ENCODE peak calls at places on chromosomes 5 and 9, in nine cellular contexts. D is A549, O is WERI-Rb-1, R is left ventricle myocardium inferior, V is heart left ventricle, F is left lung, U is right atrium auricular region, E is cardiac muscle cell, B is PC-9. Z is an unnamed sample.

GRCh38 chr5:40955313-40955712 is 46.0 kb downstream of the C7 start:
- DNase-seq in E (no peak), F (no peak), U (no peak), O (no peak), B (no peak), V (no peak), R (no peak), D (no peak), Z (no peak)

GRCh38 chr9:97543568-97543967 is 42.1 kb downstream of the TMOD1 start:
- DNase-seq in V (no peak), U (no peak), R (no peak), F (no peak), D (peak), B (peak), O (no peak), E (no peak), Z (no peak)

GRCh38 chr9:72758944-72759343 is 193.9 kb downstream of the ALDH1A1 start:
- DNase-seq in F (no peak), U (no peak), V (no peak), R (no peak), D (no peak), O (no peak), B (no peak), E (no peak), Z (no peak)

GRCh38 chr5:18299166-18299565 is 664.9 kb downstream of the TAF11L14 start:
- DNase-seq in F (no peak), E (no peak), D (no peak), B (no peak), V (no peak), R (no peak), O (no peak), U (no peak), Z (no peak)

GRCh38 chr9:138096192-138096845 is 218.7 kb downstream of the CACNA1B start:
- DNase-seq in O (no peak), D (no peak), V (peak), R (no peak), U (no peak), B (no peak), E (no peak), F (peak), Z (peak)

GRCh38 chr5:76367623-76368366 is 35.3 kb upstream of the IQGAP2 start:
- DNase-seq in B (no peak), O (no peak), U (no peak), D (peak), V (no peak), F (no peak), E (no peak), R (no peak), Z (no peak)

GRCh38 chr9:21551401-21551800 is 69.3 kb upstream of the IFNE start:
- DNase-seq in D (no peak), U (no peak), V (no peak), R (no peak), O (no peak), B (no peak), E (no peak), F (no peak), Z (no peak)

GRCh38 chr9:113992276-113992951 is 85.7 kb downstream of the AMBP start:
- DNase-seq in B (no peak), U (no peak), E (no peak), O (no peak), V (peak), D (no peak), F (no peak), R (peak), Z (no peak)

GRCh38 chr9:78149738-78150291 is 86.1 kb upstream of the CEP78 start:
- DNase-seq in E (no peak), R (no peak), U (no peak), D (no peak), B (no peak), V (no peak), O (no peak), F (no peak), Z (no peak)

GRCh38 chr5:27511061-27511460 is 472.7 kb upstream of the CDH9 start:
- DNase-seq in D (no peak), B (no peak), O (no peak), U (no peak), V (no peak), R (no peak), F (no peak), E (no peak), Z (no peak)

GRCh38 chr9:16191691-16192402 is 639.0 kb downstream of the CCDC171 start:
- DNase-seq in B (peak), R (peak), U (peak), V (peak), F (peak), E (peak), O (peak), D (peak), Z (peak)

GRCh38 chr9:115992834-115993233 is 160.8 kb upstream of the PAPPA start:
- DNase-seq in O (no peak), F (no peak), V (no peak), U (no peak), E (no peak), B (no peak), R (no peak), D (peak), Z (no peak)

GRCh38 chr5:118733394-118733793 is 255.0 kb downstream of the DTWD2 start:
- DNase-seq in B (no peak), V (no peak), E (no peak), O (no peak), F (no peak), R (no peak), D (no peak), U (no peak), Z (no peak)

GRCh38 chr9:17135578-17135904 is 701 bp downstream of the CNTLN start:
- DNase-seq in V (no peak), U (no peak), R (no peak), D (no peak), E (no peak), B (no peak), F (no peak), O (no peak), Z (no peak)

GRCh38 chr9:81861644-81862043 is 66.6 kb upstream of the SPATA31D4 start:
- DNase-seq in V (no peak), E (no peak), F (no peak), D (no peak), O (no peak), R (no peak), U (no peak), B (no peak), Z (no peak)

GRCh38 chr9:129669946-129670345 is 4.5 kb downstream of the PRRX2 start:
- DNase-seq in B (no peak), E (no peak), F (no peak), D (no peak), O (no peak), R (no peak), V (no peak), U (no peak), Z (no peak)

GRCh38 chr9:21730899-21731298 is 71.5 kb upstream of the MTAP start:
- DNase-seq in U (no peak), R (no peak), O (no peak), B (no peak), V (no peak), F (no peak), D (no peak), E (no peak), Z (no peak)

GRCh38 chr9:118961857-118962256 is 407.4 kb downstream of the BRINP1 start:
- DNase-seq in D (peak), O (no peak), R (no peak), E (peak), U (no peak), F (no peak), V (no peak), B (no peak), Z (no peak)

GRCh38 chr9:24487250-24487861 is 58.3 kb downstream of the IZUMO3 start:
- DNase-seq in O (no peak), B (no peak), F (no peak), E (no peak), R (no peak), U (no peak), V (no peak), D (no peak), Z (no peak)

GRCh38 chr9:126959917-126960316 is 45.3 kb downstream of the RALGPS1 start:
- DNase-seq in B (no peak), E (no peak), V (no peak), F (no peak), O (no peak), R (no peak), D (no peak), U (no peak), Z (no peak)

GRCh38 chr5:124644138-124644537 is 102.3 kb downstream of the ZNF608 start:
- DNase-seq in B (no peak), O (no peak), R (no peak), V (no peak), D (no peak), E (no peak), U (no peak), F (no peak), Z (no peak)

GRCh38 chr5:65970481-65971367 is 44.3 kb downstream of the ERBIN start:
- DNase-seq in F (no peak), O (no peak), U (no peak), E (no peak), V (no peak), B (no peak), R (no peak), D (no peak), Z (no peak)

GRCh38 chr9:37679649-37680402 is 29.1 kb downstream of the FRMPD1 start:
- DNase-seq in U (no peak), R (no peak), F (no peak), E (no peak), O (peak), V (no peak), D (no peak), B (no peak), Z (no peak)

GRCh38 chr5:136439367-136439766 is 74.0 kb upstream of the TRPC7 start:
- DNase-seq in B (no peak), D (no peak), O (no peak), R (no peak), V (no peak), E (no peak), U (no peak), F (no peak), Z (no peak)

GRCh38 chr5:132641241-132641723 is 16.7 kb upstream of the IL13 start:
- DNase-seq in D (no peak), O (no peak), B (no peak), E (no peak), F (no peak), U (no peak), V (no peak), R (no peak), Z (no peak)

DNA sequence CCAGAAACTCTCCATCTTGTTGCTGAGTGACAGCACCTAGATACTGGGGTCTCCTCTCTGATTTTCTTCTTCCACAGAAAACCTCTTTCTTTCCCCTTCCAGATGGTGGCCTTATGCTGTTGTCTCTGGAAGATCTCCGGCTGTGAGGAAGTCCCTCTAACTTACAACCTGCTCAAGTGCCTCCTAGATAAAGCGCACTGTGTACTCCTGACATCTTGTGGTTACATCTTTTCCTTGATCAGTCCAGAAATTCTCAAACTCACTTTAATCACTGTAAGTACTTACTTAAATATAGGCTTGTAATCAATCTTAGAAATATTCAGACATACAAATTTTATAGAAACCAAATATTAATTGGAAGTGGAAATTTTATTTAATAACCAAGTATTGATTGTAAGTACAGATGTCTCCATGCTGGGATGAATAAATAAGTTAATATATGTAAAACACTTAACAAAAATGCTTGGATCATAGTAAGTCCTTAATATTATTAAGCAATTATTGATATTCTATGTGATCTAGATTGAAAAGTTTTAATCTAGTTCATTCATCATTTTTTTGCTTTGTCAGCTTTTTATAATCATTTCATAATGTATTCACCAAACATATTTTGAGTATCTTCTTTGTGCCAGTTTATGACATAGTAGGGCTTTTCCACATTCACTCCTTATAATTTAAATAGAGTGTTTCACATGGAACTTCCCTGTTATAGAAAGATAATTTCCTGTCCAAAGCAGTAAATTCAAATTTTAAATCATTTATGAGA is 1381.4 kb upstream of the CDH6 start:
- DNase-seq in E (peak), B (no peak), F (no peak), R (no peak), V (no peak), O (peak), D (peak), U (no peak), Z (no peak)
- TF ChIP-seq CTCF in E (no peak), B (peak), F (no peak), R (no peak), V (no peak), O (peak), D (peak), U (no peak), Z (no peak)

GRCh38 chr5:145499483-145499882 is 335.7 kb downstream of the PRELID2 start:
- DNase-seq in U (no peak), F (no peak), B (no peak), V (no peak), R (no peak), O (peak), D (no peak), E (no peak), Z (no peak)

GRCh38 chr5:145493435-145493834 is 341.7 kb downstream of the PRELID2 start:
- DNase-seq in R (no peak), V (no peak), U (no peak), F (no peak), D (no peak), O (no peak), E (no peak), B (no peak), Z (no peak)

GRCh38 chr5:145495171-145495570 is 340.0 kb downstream of the PRELID2 start:
- DNase-seq in F (no peak), U (no peak), D (no peak), V (no peak), E (no peak), O (no peak), B (no peak), R (no peak), Z (no peak)

GRCh38 chr5:145497041-145497440 is 338.1 kb downstream of the PRELID2 start:
- DNase-seq in O (no peak), E (no peak), F (no peak), U (no peak), D (no peak), V (no peak), B (no peak), R (no peak), Z (no peak)

DNA sequence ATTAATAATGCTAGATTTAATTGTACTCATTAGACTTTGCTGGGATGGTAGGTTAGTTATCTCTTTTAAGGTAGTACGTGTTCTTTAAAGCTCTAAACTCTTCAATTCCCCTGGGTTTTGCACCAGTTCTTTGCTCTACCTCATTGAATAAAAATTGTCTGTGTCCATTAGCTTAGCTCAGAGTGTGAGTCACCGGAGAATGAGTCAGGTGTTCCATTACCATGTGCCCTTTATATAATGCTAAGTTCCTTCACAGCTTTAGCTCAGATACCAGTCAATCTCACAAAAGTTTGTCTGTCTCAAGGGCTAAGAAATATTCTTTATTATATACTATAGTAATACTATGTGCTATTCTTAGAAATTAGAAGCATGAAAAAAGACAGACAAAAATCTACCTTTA is 339.4 kb downstream of the PRELID2 start:
- DNase-seq in V (no peak), D (peak), O (no peak), F (no peak), R (no peak), E (no peak), B (no peak), U (no peak), Z (no peak)
- H3K27ac ChIP-seq in V (no peak), D (no peak), O (no peak), F (no peak), R (no peak), E (no peak), B (peak), U (peak), Z (no peak)

GRCh38 chr5:3119435-3119834 is 368.0 kb upstream of the IRX2 start:
- DNase-seq in O (no peak), F (no peak), U (no peak), D (no peak), B (no peak), V (no peak), R (no peak), E (no peak), Z (no peak)

GRCh38 chr5:3121813-3122212 is 370.3 kb upstream of the IRX2 start:
- DNase-seq in R (no peak), B (no peak), E (no peak), F (no peak), D (no peak), O (no peak), V (no peak), U (no peak), Z (no peak)

GRCh38 chr5:3120013-3120412 is 368.5 kb upstream of the IRX2 start:
- DNase-seq in U (no peak), F (no peak), O (no peak), D (no peak), V (no peak), B (no peak), R (no peak), E (no peak), Z (no peak)

GRCh38 chr5:3116366-3116765 is 364.9 kb upstream of the IRX2 start:
- DNase-seq in V (no peak), R (no peak), F (no peak), D (no peak), U (no peak), E (no peak), O (no peak), B (no peak), Z (no peak)

GRCh38 chr5:3118321-3118720 is 366.8 kb upstream of the IRX2 start:
- DNase-seq in O (no peak), R (no peak), F (no peak), D (no peak), E (no peak), V (no peak), U (no peak), B (no peak), Z (no peak)
- H3K4me3 ChIP-seq in O (no peak), R (no peak), F (no peak), D (no peak), E (no peak), V (no peak), U (no peak), B (no peak), Z (no peak)

GRCh38 chr5:5887818-5888217 is 465.3 kb downstream of the ICE1 start:
- DNase-seq in F (no peak), B (no peak), U (no peak), D (no peak), E (no peak), O (no peak), V (no peak), R (no peak), Z (no peak)

GRCh38 chr5:5884593-5884992 is 462.1 kb downstream of the ICE1 start:
- DNase-seq in V (no peak), E (no peak), R (no peak), U (no peak), B (no peak), D (no peak), F (no peak), O (no peak), Z (no peak)

GRCh38 chr5:5886353-5886752 is 463.9 kb downstream of the ICE1 start:
- DNase-seq in U (no peak), D (no peak), E (no peak), B (no peak), F (no peak), V (no peak), O (no peak), R (no peak), Z (no peak)

GRCh38 chr5:5885782-5886181 is 463.3 kb downstream of the ICE1 start:
- DNase-seq in U (no peak), F (no peak), D (no peak), E (no peak), V (no peak), O (no peak), B (no peak), R (no peak), Z (no peak)

DNA sequence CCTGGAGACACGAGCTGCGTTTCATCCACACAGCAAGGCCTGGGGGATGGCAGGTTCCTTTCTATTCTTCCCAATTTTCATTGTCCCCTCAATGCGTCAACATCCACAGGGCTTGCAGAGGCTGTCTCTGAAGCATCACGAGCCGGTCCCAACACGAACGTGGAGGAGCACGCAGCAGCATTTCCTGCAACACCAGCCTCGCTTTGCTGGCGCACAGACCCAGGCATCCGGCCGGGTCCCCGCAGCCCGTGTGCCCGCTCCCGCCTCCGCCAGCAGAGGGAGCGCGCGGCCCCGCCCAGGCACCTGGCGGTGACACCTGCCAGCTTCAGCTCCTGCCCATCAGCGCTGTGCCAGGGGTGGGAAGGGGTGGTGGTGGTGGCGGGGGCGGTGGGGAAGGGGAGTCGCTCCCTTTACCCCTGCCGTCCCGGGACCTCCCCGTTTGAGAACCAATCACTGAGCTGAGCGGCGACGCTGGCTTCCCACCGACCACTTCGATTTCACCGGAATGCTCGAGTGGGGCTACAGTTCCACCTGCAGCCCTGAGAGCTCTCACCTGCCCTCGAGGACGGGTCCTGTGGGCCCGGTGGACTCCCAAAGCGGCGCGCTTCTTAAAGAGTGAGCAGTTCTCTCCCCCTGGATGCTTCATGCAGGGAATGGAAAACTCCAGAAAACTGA is 464.5 kb downstream of the ICE1 start:
- DNase-seq in B (peak), V (no peak), R (no peak), E (peak), F (peak), U (no peak), D (peak), O (no peak), Z (no peak)
- TF ChIP-seq CTCF in B (peak), V (peak), R (peak), E (peak), F (peak), U (peak), D (peak), O (peak), Z (no peak)